ENCODE peak calls at places on chromosomes 7 and 10, in five cellular contexts. U is mesendoderm; H is activated CD4-positive, CD25-positive, alpha-beta regulatory T cell; Q is IMR-90; S is iPS DF 19.7. C is an unnamed sample.
A peak's percentile ranks its signal among the peaks of the same experiment; 100 is the strongest.

GRCh38 chr7:128137096-128137655 is 103.9 kb upstream of the LEP start:
- DNase-seq in Q (peak; percentile 58), U (no peak), S (no peak), H (no peak), C (no peak)

GRCh38 chr7:127594490-127594889 is 954 bp downstream of the FSCN3 start:
- DNase-seq in S (no peak), U (no peak), H (no peak), Q (no peak), C (no peak)

GRCh38 chr7:157711353-157711888 is 374.6 kb downstream of the DNAJB6 start:
- DNase-seq in Q (no peak), U (no peak), H (no peak), S (no peak), C (no peak)

GRCh38 chr7:140317597-140317996 is 80.7 kb downstream of the SLC37A3 start:
- DNase-seq in H (no peak), U (no peak), S (no peak), Q (no peak), C (no peak)

GRCh38 chr10:110793887-110794286 is 77.8 kb upstream of the PDCD4 start:
- DNase-seq in Q (peak; percentile 7), U (no peak), S (no peak), H (no peak), C (no peak)

GRCh38 chr7:37270109-37270508 is 178.6 kb downstream of the ELMO1 start:
- DNase-seq in H (no peak), Q (no peak), U (no peak), S (no peak), C (no peak)

GRCh38 chr7:13908667-13909382 is 80.6 kb downstream of the ETV1 start:
- DNase-seq in S (no peak), H (no peak), Q (no peak), U (peak; percentile 5), C (no peak)

GRCh38 chr10:6621536-6621935 is 41.5 kb upstream of the PRKCQ start:
- DNase-seq in H (no peak), S (no peak), Q (peak; percentile 12), U (peak; percentile 78), C (no peak)

GRCh38 chr7:33310546-33310945 is 181.2 kb downstream of the BBS9 start:
- DNase-seq in Q (no peak), S (no peak), U (no peak), H (no peak), C (no peak)

GRCh38 chr10:88461426-88461825 is 121.7 kb downstream of the RNLS start:
- DNase-seq in S (no peak), U (no peak), H (no peak), Q (no peak), C (no peak)

GRCh38 chr7:140562921-140563600 is 77.6 kb downstream of the DENND2A start:
- DNase-seq in S (no peak), H (no peak), U (no peak), Q (peak; percentile 13), C (no peak)

GRCh38 chr7:37201003-37201875 is 247.4 kb downstream of the ELMO1 start:
- DNase-seq in U (peak; percentile 84), H (no peak), S (no peak), Q (peak; percentile 68), C (peak; percentile 82)

GRCh38 chr7:127833641-127834040 is 181.6 kb downstream of the SND1 start:
- DNase-seq in Q (peak; percentile 35), S (no peak), U (no peak), H (no peak), C (no peak)

GRCh38 chr10:51178634-51179033 is 104.3 kb downstream of the PRKG1 start:
- DNase-seq in U (no peak), Q (no peak), H (no peak), S (no peak), C (no peak)

C was measured in lung.